ENCODE peak calls at places on chromosomes 7 and 10, in nine cellular contexts. Q is cardiac muscle cell; L is kidney epithelial cell; U is HCEC 1CT; B is uterus; V is amniotic stem cell; Y is activated naive CD8-positive, alpha-beta T cell treated with anti-CD3 and anti-CD28 coated beads, Interleukin-2, amount 50 U/mL, for 16 hours; N is hippocampal formation; S is left ventricle myocardium superior. M is an unnamed sample.

GRCh38 chr7:15607541-15608210 is 45.9 kb upstream of the AGMO start:
- DNase-seq in Q (no peak), L (no peak), U (peak; percentile 30), B (no peak), V (no peak), Y (no peak), N (no peak), S (no peak), M (no peak)

GRCh38 chr7:143882611-143883078 is 19.3 kb downstream of the TCAF1 start:
- DNase-seq in Q (peak; percentile 85), L (no peak), U (peak; percentile 40), B (peak; percentile 70), V (no peak), Y (no peak), N (peak; percentile 76), S (peak; percentile 87), M (no peak)

GRCh38 chr7:25711940-25712339 is 440.1 kb upstream of the NFE2L3 start:
- DNase-seq in Q (no peak), L (no peak), U (no peak), B (no peak), V (no peak), Y (no peak), N (no peak), S (no peak), M (no peak)

GRCh38 chr10:31927597-31928530 is 767 bp downstream of the ARHGAP12 start:
- DNase-seq in Q (peak; percentile 83), L (no peak), U (peak; percentile 50), B (peak; percentile 54), V (no peak), Y (peak; percentile 6), N (peak; percentile 36), S (peak; percentile 67), M (peak; percentile 30)

GRCh38 chr7:94223375-94224084 is 171.2 kb upstream of the COL1A2 start:
- DNase-seq in Q (peak; percentile 40), L (peak; percentile 12), U (peak; percentile 72), B (no peak), V (peak; percentile 31), Y (no peak), N (no peak), S (no peak), M (no peak)

GRCh38 chr10:53135213-53135896 is 362.8 kb upstream of the MBL2 start:
- DNase-seq in Q (no peak), L (peak; percentile 39), U (no peak), B (no peak), V (no peak), Y (no peak), N (no peak), S (no peak), M (no peak)

GRCh38 chr10:88401671-88402347 is 181.3 kb downstream of the RNLS start:
- DNase-seq in Q (no peak), L (no peak), U (peak; percentile 34), B (no peak), V (no peak), Y (no peak), N (no peak), S (no peak), M (no peak)

GRCh38 chr10:103622935-103623574 is 129.6 kb downstream of the NEURL1 start:
- DNase-seq in Q (no peak), L (no peak), U (no peak), B (no peak), V (no peak), Y (no peak), N (no peak), S (peak; percentile 15), M (no peak)

GRCh38 chr10:13708256-13708990 is 121.7 kb downstream of the PRPF18 start:
- DNase-seq in Q (no peak), L (no peak), U (no peak), B (no peak), V (no peak), Y (no peak), N (no peak), S (no peak), M (no peak)

GRCh38 chr7:156494960-156495359 is 145.6 kb upstream of the RNF32 start:
- DNase-seq in Q (no peak), L (no peak), U (no peak), B (no peak), V (no peak), Y (no peak), N (no peak), S (no peak), M (no peak)

GRCh38 chr7:51543801-51544553 is 227.4 kb upstream of the COBL start:
- DNase-seq in Q (no peak), L (no peak), U (no peak), B (no peak), V (no peak), Y (no peak), N (no peak), S (no peak), M (no peak)

M was measured in stimulated activated CD8-positive, alpha-beta memory T cell treated with anti-CD3 and anti-CD28 coated beads, Interleukin-15, amount 100 ng/mL, for 4 hours.